ENCODE peak calls at places on chromosomes 7 and 10, in four cellular contexts. N is K562, Z is SK-N-SH, K is HepG2. E is an unnamed sample.

GRCh38 chr7:80819503-80819902 is 99.3 kb downstream of the SEMA3C start:
- DNase-seq in N (no peak), K (no peak), Z (no peak), E (no peak)

GRCh38 chr10:104657458-104657857 is 16.4 kb downstream of the SORCS3 start:
- DNase-seq in Z (no peak), N (no peak), K (no peak), E (no peak)

GRCh38 chr10:29949411-29950011 is 109.9 kb downstream of the JCAD start:
- DNase-seq in N (no peak), K (no peak), Z (no peak), E (no peak)

GRCh38 chr10:4740471-4740870 is 85.5 kb upstream of the AKR1E2 start:
- DNase-seq in K (no peak), N (no peak), Z (no peak), E (no peak)

GRCh38 chr7:91632948-91633519 is 247.5 kb downstream of the MTERF1 start:
- DNase-seq in K (no peak), N (no peak), Z (no peak), E (no peak)

GRCh38 chr7:128217030-128217805 is 23.9 kb upstream of the LEP start:
- DNase-seq in Z (no peak), K (no peak), N (peak), E (no peak)

GRCh38 chr10:120012566-120012965 is 120.0 kb downstream of the SEC23IP start:
- DNase-seq in Z (no peak), K (no peak), N (no peak), E (no peak)

GRCh38 chr10:49426490-49427360 is 30.8 kb upstream of the DRGX start:
- DNase-seq in N (no peak), K (no peak), Z (no peak), E (no peak)

GRCh38 chr10:66162560-66163143 is 763.2 kb upstream of the LRRTM3 start:
- DNase-seq in K (no peak), Z (no peak), N (no peak), E (no peak)

GRCh38 chr10:79385804-79386531 is 38.7 kb downstream of the PPIF start:
- DNase-seq in Z (peak), K (no peak), N (no peak), E (no peak)

GRCh38 chr7:51592822-51593221 is 276.2 kb upstream of the COBL start:
- DNase-seq in K (no peak), Z (peak), N (no peak), E (no peak)

GRCh38 chr10:36555036-36555435 is 570.4 kb upstream of the ANKRD30A start:
- DNase-seq in K (no peak), N (no peak), Z (no peak), E (no peak)

GRCh38 chr10:78274491-78274890 is 240.8 kb downstream of the RPS24 start:
- DNase-seq in K (no peak), N (no peak), Z (no peak), E (no peak)

GRCh38 chr10:98344589-98345038 is 70.4 kb downstream of the PYROXD2 start:
- DNase-seq in N (no peak), Z (no peak), K (no peak), E (no peak)

GRCh38 chr10:17257466-17258321 is 29.7 kb downstream of the VIM start:
- DNase-seq in K (peak), Z (peak), N (peak), E (peak)

GRCh38 chr7:64625114-64626082 is 40.5 kb upstream of the ZNF107 start:
- DNase-seq in N (peak), Z (peak), K (no peak), E (no peak)

GRCh38 chr7:42035205-42035604 is 201.8 kb downstream of the GLI3 start:
- DNase-seq in N (no peak), K (no peak), Z (no peak), E (no peak)

GRCh38 chr10:84244651-84245270 is at the start of gene RGR:
- DNase-seq in Z (no peak), K (peak), N (no peak), E (no peak)

GRCh38 chr7:36448781-36449379 is 59.2 kb downstream of the ANLN start:
- DNase-seq in K (peak), Z (no peak), N (no peak), E (no peak)

GRCh38 chr7:155001756-155002410 is 1.0 kb downstream of the PAXIP1 start:
- DNase-seq in K (no peak), Z (no peak), N (peak), E (no peak)

GRCh38 chr10:130936844-130937243 is 374.7 kb downstream of the TCERG1L start:
- DNase-seq in Z (no peak), N (no peak), K (no peak), E (no peak)

GRCh38 chr7:102272075-102272916 is 14.4 kb upstream of the SH2B2 start:
- DNase-seq in N (peak), Z (peak), K (peak), E (peak)

GRCh38 chr10:91462423-91462822 is 52.3 kb downstream of the HECTD2 start:
- DNase-seq in Z (no peak), K (no peak), N (no peak), E (no peak)

GRCh38 chr7:94313926-94314325 is 80.8 kb upstream of the COL1A2 start:
- DNase-seq in Z (no peak), N (no peak), K (no peak), E (no peak)

GRCh38 chr10:13056461-13057077 is 43.4 kb upstream of the OPTN start:
- DNase-seq in N (no peak), Z (peak), K (no peak), E (no peak)

GRCh38 chr7:132249591-132249971 is 326.7 kb downstream of the PLXNA4 start:
- DNase-seq in Z (peak), N (peak), K (peak), E (no peak)

GRCh38 chr10:44962870-44963738 is 3.5 kb downstream of the RASSF4 start:
- DNase-seq in K (peak), N (no peak), Z (no peak), E (no peak)

GRCh38 chr7:39624202-39624807 is 933 bp downstream of the RALA start:
- DNase-seq in K (no peak), N (no peak), Z (peak), E (no peak)

GRCh38 chr10:112184379-112184778 is 814 bp upstream of the GPAM start:
- DNase-seq in Z (no peak), K (no peak), N (no peak), E (no peak)

GRCh38 chr7:138833596-138833995 is 35.6 kb upstream of the ATP6V0A4 start:
- DNase-seq in K (no peak), N (no peak), Z (no peak), E (no peak)

GRCh38 chr7:130369110-130369711 is 11.1 kb upstream of the CPA1 start:
- DNase-seq in Z (peak), K (peak), N (no peak), E (no peak)

GRCh38 chr10:71582019-71582418 is 137.6 kb downstream of the C10orf105 start:
- DNase-seq in Z (no peak), K (no peak), N (peak), E (no peak)

GRCh38 chr7:81127991-81128390 is 209.1 kb upstream of the SEMA3C start:
- DNase-seq in Z (no peak), K (no peak), N (no peak), E (no peak)

GRCh38 chr7:1175967-1176851 is 16.2 kb upstream of the ZFAND2A start:
- DNase-seq in Z (peak), K (peak), N (peak), E (peak)

GRCh38 chr7:26187380-26188290 is 12.9 kb downstream of the HNRNPA2B1 start:
- DNase-seq in Z (no peak), N (no peak), K (no peak), E (no peak)

GRCh38 chr10:14327535-14327934 is 3.2 kb downstream of the FRMD4A start:
- DNase-seq in K (no peak), N (no peak), Z (peak), E (no peak)

GRCh38 chr10:19987931-19988330 is 171.7 kb downstream of the PLXDC2 start:
- DNase-seq in N (no peak), Z (no peak), K (no peak), E (no peak)

GRCh38 chr7:12686894-12687212 is 580 bp upstream of the ARL4A start:
- DNase-seq in Z (no peak), K (no peak), N (peak), E (no peak)
- TF ChIP-seq REST in Z (no peak), K (no peak), N (no peak), E (no peak)

GRCh38 chr10:100672199-100672598 is 73.2 kb upstream of the PAX2 start:
- DNase-seq in Z (no peak), K (no peak), N (no peak), E (no peak)

GRCh38 chr10:100670368-100670767 is 75.0 kb upstream of the PAX2 start:
- DNase-seq in N (no peak), Z (no peak), K (no peak), E (no peak)

GRCh38 chr10:100668001-100668400 is 77.4 kb upstream of the PAX2 start:
- DNase-seq in K (no peak), N (no peak), Z (no peak), E (no peak)

GRCh38 chr10:100669616-100670015 is 75.8 kb upstream of the PAX2 start:
- DNase-seq in N (no peak), K (no peak), Z (no peak), E (no peak)

DNA sequence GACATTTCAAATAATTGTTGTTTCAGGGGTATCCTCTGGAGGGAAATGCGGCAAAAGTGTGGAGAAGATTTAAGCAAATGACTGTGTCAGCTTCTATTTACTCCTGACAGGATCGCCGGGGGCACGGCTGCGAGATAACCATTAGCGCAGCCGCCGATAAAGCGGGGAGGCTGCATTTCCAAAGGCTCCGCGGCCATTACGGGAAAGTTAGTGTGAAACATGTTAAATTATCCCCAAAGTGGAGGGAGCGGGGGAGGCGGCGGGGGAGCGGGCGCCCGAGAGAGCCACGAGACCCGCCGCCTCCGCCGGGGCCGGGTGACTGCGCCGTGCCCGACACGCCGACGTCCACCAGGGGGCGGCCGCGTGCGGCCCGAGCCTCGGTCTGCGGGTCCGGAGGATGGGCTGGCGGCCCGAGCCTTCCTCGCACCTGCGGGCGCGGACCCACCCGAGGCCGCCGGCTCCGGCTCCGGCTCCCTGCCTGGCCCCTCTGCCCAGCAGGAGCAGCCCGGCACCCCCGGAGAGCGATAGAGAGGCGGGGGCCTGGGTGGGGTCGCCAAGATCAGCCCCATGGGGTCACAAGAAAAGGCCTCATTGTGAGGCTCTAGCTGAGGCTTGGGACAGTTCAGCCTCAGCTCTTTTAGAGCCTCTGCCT is 74.4 kb upstream of the PAX2 start:
- DNase-seq in N (peak), K (no peak), Z (peak), E (no peak)
- TF ChIP-seq ELF1 in N (no peak), K (no peak), Z (no peak), E (no peak)

DNA sequence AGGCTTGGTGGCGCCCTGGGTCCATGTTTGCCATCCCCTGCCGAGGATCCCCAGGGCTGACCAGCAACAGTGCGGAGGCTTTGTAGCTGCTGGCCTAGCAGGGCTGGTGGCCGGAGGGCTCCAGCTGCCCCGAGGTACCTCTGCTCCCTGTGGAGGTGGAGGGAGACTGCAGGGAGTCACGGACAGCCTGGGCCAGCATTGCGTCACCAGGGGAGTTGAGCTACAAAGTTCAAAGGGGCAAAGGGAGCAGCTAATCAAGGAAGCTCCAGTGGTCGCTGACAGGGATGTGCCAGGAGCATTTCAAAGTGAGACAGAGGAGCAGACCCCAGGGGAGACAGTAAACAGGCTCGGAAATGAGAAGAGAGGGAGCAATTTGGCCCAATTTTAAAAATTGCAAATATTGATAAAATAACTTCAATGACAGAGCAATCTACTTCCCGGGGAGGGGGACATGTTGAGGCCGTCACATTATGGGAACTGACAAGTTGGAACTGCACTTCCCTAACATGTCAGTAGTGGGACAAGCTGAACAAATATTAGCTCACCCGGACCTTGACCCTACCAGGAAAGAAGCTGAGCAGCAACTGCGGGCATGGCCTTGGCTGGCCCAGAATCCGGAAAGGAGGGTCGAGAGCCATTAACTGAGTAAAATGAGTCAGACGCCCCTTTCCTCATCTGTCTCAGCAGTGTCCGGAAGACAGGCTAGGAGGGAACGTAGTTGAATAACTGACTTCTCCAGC is 39.4 kb downstream of the BTBD16 start:
- DNase-seq in N (no peak), K (peak), Z (no peak), E (no peak)
- TF ChIP-seq REST in N (no peak), K (no peak), Z (no peak), E (no peak)

GRCh38 chr7:100606313-100606712 is 4.2 kb downstream of the PCOLCE start:
- DNase-seq in K (no peak), N (no peak), Z (no peak), E (no peak)

GRCh38 chr7:100607111-100607510 is 4.9 kb downstream of the PCOLCE start:
- DNase-seq in N (no peak), K (no peak), Z (no peak), E (no peak)

GRCh38 chr7:100603697-100604077 is 1.5 kb downstream of the PCOLCE start:
- DNase-seq in K (no peak), N (no peak), Z (no peak), E (no peak)

GRCh38 chr7:100604078-100604975 is 2.2 kb downstream of the PCOLCE start:
- DNase-seq in K (no peak), Z (peak), N (peak), E (no peak)

DNA sequence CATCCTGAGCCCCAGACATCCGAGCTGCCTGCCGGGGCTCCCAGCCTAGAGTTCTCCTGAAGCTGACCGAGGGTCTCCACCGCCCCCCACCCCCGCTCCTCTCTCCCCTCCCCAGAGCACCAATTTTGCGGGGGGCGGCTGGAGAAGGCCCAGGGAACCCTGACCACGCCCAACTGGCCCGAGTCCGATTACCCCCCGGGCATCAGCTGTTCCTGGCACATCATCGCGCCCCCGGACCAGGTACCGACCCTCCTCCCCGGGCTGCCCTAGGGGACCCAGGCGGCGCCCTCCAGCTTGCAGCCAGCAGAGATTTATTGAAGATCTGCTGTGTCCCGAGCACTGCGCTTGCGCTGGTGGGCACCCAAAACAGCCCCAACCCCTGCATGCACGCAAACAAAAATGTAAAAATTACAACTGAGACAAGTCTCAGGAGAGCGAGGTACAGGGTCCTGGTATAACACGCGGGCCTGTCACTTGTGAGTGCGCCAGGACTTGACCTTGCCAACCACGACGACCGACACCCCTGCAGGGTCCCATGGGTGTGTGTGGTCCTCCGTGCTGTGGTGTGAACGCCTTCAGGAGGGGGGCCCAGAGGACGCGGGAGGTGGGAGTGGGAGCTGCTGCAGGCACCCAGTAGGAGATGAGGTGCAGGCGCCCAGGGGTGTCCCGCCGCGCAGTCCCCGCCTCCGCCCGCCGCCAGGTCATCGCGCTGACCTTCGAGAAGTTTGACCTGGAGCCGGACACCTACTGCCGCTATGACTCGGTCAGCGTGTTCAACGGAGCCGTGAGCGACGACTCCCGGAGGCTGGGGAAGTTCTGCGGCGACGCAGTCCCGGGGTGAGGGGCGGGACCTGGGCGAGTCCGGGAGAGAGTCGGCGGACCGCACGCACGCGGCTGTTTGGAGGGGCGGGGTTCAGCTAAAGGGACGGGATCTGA is 3.1 kb downstream of the PCOLCE start:
- DNase-seq in N (peak), K (no peak), Z (no peak), E (no peak)
- TF ChIP-seq ELF1 in N (no peak), K (no peak), Z (no peak), E (no peak)

GRCh38 chr10:86363184-86363832 is 3.3 kb downstream of the GRID1 start:
- DNase-seq in Z (no peak), N (peak), K (no peak), E (no peak)
- TF ChIP-seq REST in Z (no peak), N (no peak), K (no peak), E (no peak)

GRCh38 chr7:107644704-107645083 is 15.9 kb upstream of the SLC26A4 start:
- DNase-seq in K (no peak), N (no peak), Z (no peak), E (no peak)
- TF ChIP-seq ELF1 in K (no peak), N (no peak), Z (no peak), E (no peak)

DNA sequence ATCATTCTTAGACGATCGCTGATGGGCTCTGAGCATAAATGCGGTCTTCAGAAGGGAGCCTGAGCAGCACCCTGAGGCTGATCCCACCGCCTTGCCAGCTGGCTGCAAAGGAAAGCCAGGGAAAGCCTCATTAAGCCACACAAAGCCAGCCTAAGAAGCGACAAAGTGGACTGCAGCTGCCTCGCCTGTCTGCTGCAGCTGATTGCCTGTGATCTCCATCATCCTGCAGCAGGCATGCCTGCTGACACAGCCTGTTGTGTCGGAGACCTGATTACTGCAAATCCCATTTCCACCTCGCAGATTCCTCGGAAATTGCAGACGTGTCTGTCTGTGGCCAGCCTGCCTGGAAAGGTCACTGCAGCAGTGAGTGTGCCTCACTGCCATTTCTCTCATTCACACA is 1087.0 kb upstream of the AUTS2 start:
- DNase-seq in K (no peak), Z (peak), N (no peak), E (no peak)
- TF ChIP-seq REST in K (no peak), Z (no peak), N (no peak), E (no peak)